ENCODE peak calls at places on chromosomes 5 and 9, in nine cellular contexts. G, A, Y, K, P, F, C, O and L are unnamed samples.

GRCh38 chr9:94586814-94587213 is 6.8 kb downstream of the FBP2 start:
- DNase-seq in G (peak; percentile 14), A (no peak), Y (peak; percentile 35), K (no peak), P (no peak), F (peak; percentile 36), C (no peak), O (no peak), L (peak; percentile 65)

GRCh38 chr9:128145951-128146351 is 3.3 kb upstream of the LCN2 start:
- DNase-seq in G (no peak), A (no peak), Y (no peak), K (no peak), P (no peak), F (no peak), C (no peak), O (no peak), L (no peak)

GRCh38 chr9:72974501-72974900 is 21.6 kb upstream of the ALDH1A1 start:
- DNase-seq in G (no peak), A (no peak), Y (no peak), K (no peak), P (no peak), F (no peak), C (no peak), O (no peak), L (no peak)

GRCh38 chr5:71782771-71783770 is 64.0 kb downstream of the CARTPT start:
- DNase-seq in G (no peak), A (no peak), Y (peak; percentile 74), K (peak; percentile 77), P (peak; percentile 7), F (peak; percentile 75), C (peak; percentile 97), O (peak; percentile 27), L (peak; percentile 82)

GRCh38 chr5:89372176-89372575 is 489.2 kb upstream of the MEF2C start:
- DNase-seq in G (no peak), A (peak; percentile 16), Y (peak; percentile 16), K (no peak), P (no peak), F (no peak), C (no peak), O (no peak), L (no peak)

GRCh38 chr9:112839331-112839730 is 51.3 kb downstream of the SLC46A2 start:
- DNase-seq in G (no peak), A (no peak), Y (no peak), K (no peak), P (no peak), F (no peak), C (no peak), O (no peak), L (no peak)

GRCh38 chr5:55868846-55869245 is 17.7 kb downstream of the IL31RA start:
- DNase-seq in G (peak; percentile 92), A (peak; percentile 91), Y (peak; percentile 99), K (no peak), P (no peak), F (peak; percentile 99), C (no peak), O (no peak), L (no peak)

GRCh38 chr5:72228957-72229356 is 91.1 kb downstream of the MRPS27 start:
- DNase-seq in G (no peak), A (no peak), Y (no peak), K (no peak), P (no peak), F (no peak), C (no peak), O (no peak), L (no peak)

GRCh38 chr5:117220730-117221129 is 646.1 kb upstream of the SEMA6A start:
- DNase-seq in G (no peak), A (no peak), Y (no peak), K (no peak), P (no peak), F (no peak), C (no peak), O (no peak), L (no peak)

GRCh38 chr5:138054863-138055558 is 22.1 kb upstream of the FAM13B start:
- DNase-seq in G (no peak), A (no peak), Y (no peak), K (peak; percentile 30), P (no peak), F (no peak), C (peak; percentile 56), O (no peak), L (no peak)

GRCh38 chr5:154244476-154244875 is 53.9 kb downstream of the GALNT10 start:
- DNase-seq in G (no peak), A (no peak), Y (no peak), K (no peak), P (no peak), F (no peak), C (no peak), O (no peak), L (no peak)

GRCh38 chr9:123834907-123835562 is 94.9 kb downstream of the DENND1A start:
- DNase-seq in G (no peak), A (no peak), Y (no peak), K (peak; percentile 25), P (no peak), F (peak; percentile 29), C (peak; percentile 43), O (no peak), L (no peak)

GRCh38 chr5:1341863-1342262 is 3.0 kb downstream of the CLPTM1L start:
- DNase-seq in G (no peak), A (no peak), Y (no peak), K (no peak), P (no peak), F (no peak), C (no peak), O (no peak), L (no peak)

GRCh38 chr5:124457101-124457500 is 289.3 kb downstream of the ZNF608 start:
- DNase-seq in G (no peak), A (no peak), Y (no peak), K (no peak), P (no peak), F (no peak), C (no peak), O (no peak), L (no peak)

GRCh38 chr5:82467006-82467561 is 188.9 kb upstream of the RPS23 start:
- DNase-seq in G (peak; percentile 11), A (no peak), Y (peak; percentile 78), K (no peak), P (no peak), F (no peak), C (peak; percentile 17), O (no peak), L (no peak)
- H3K4me3 ChIP-seq in G (peak overlapping the region; percentile 20), A (no peak overlapping the region), Y (peak overlapping the region; percentile 20), K (no peak overlapping the region), P (no peak overlapping the region), F (no peak overlapping the region), C (no peak overlapping the region), O (no peak overlapping the region), L (no peak overlapping the region)

GRCh38 chr9:121275781-121276658 is 8.1 kb downstream of the GSN start:
- DNase-seq in G (no peak), A (no peak), Y (no peak), K (no peak), P (no peak), F (no peak), C (no peak), O (no peak), L (no peak)

GRCh38 chr9:121277518-121278275 is 9.7 kb downstream of the GSN start:
- DNase-seq in G (peak; percentile 55), A (peak; percentile 57), Y (peak; percentile 69), K (no peak), P (no peak), F (peak; percentile 77), C (no peak), O (no peak), L (no peak)

GRCh38 chr9:121278535-121279169 is 10.7 kb downstream of the GSN start:
- DNase-seq in G (peak; percentile 99), A (peak; percentile 99), Y (peak; percentile 99), K (peak; percentile 84), P (peak; percentile 19), F (peak; percentile 99), C (peak; percentile 72), O (no peak), L (peak; percentile 88)

GRCh38 chr9:121274851-121275250 is 6.9 kb downstream of the GSN start:
- DNase-seq in G (no peak), A (no peak), Y (no peak), K (no peak), P (no peak), F (no peak), C (no peak), O (no peak), L (no peak)

DNA sequence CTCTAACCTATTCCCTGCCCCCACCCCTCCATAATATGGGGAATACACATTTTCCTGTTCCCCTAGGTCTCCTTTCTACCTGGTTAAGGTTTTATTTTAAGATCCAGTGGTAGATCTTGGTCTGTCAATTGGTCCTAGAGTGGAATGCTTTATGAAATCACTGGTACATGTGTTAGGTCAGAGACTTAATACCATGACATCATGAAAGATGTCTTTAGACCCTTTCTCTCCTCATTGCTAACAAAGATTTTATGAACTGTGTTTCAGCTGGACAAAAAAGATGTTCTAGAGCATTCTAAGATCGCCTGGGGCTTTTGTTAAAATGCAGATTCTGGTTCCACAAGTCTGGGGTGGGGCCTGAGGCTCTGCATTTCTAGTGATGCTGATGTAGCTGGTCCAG is 9.1 kb downstream of the GSN start:
- DNase-seq in G (no peak), A (no peak), Y (no peak), K (no peak), P (no peak), F (no peak), C (no peak), O (no peak), L (no peak)
- H3K4me3 ChIP-seq in G (no peak overlapping the region), A (no peak overlapping the region), Y (no peak overlapping the region), K (no peak overlapping the region), P (no peak overlapping the region), F (no peak overlapping the region), C (no peak overlapping the region), O (no peak overlapping the region), L (no peak overlapping the region)

DNA sequence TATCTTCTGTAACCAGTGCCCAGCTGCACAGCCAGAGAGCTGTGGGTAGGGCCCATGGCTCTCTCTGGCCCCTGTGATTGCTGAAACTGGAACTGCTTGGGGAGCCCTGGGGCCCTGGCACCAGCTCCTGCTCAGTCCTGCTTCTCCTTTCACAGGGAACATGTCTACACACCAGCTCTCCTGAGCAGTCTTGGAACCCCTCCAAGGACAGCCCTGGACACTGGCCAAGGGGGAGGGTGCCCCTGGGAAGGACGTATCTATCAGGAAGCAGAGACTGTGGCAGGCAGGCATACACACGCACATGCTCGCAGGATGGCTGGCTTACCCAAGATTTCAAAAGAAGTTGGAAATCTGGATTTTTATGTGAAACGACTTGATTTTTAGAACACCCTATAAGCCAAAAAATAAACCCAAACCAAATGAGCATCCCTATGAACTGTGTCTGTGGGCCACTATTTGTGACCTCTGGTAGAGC is 8.8 kb upstream of the TRAF1 start:
- DNase-seq in G (peak; percentile 80), A (peak; percentile 71), Y (peak; percentile 93), K (peak; percentile 91), P (no peak), F (peak; percentile 91), C (no peak), O (no peak), L (peak; percentile 100)
- H3K4me3 ChIP-seq in G (no peak overlapping the region), A (peak overlapping the region; percentile 53), Y (no peak overlapping the region), K (no peak overlapping the region), P (no peak overlapping the region), F (no peak overlapping the region), C (no peak overlapping the region), O (no peak overlapping the region), L (no peak overlapping the region)

GRCh38 chr5:141196363-141196762 is 3.1 kb upstream of the PCDHB11 start:
- DNase-seq in G (no peak), A (no peak), Y (no peak), K (no peak), P (no peak), F (no peak), C (no peak), O (no peak), L (no peak)

GRCh38 chr5:141186897-141187512 is at the start of gene PCDHB9:
- DNase-seq in G (no peak), A (no peak), Y (peak; percentile 16), K (peak; percentile 0), P (no peak), F (peak; percentile 8), C (peak; percentile 86), O (no peak), L (no peak)

GRCh38 chr5:141192110-141192725 is at the start of gene PCDHB10:
- DNase-seq in G (no peak), A (no peak), Y (peak; percentile 8), K (no peak), P (no peak), F (peak; percentile 5), C (peak; percentile 90), O (no peak), L (no peak)
- H3K4me3 ChIP-seq in G (peak within 1 kb of the TSS; percentile 2), A (peak within 1 kb of the TSS; percentile 18), Y (no peak within 1 kb of the TSS), K (no peak within 1 kb of the TSS), P (no peak within 1 kb of the TSS), F (peak within 1 kb of the TSS; percentile 58), C (peak within 1 kb of the TSS; percentile 39), O (no peak within 1 kb of the TSS), L (no peak within 1 kb of the TSS)